ENCODE peak calls at places on chromosomes 4 and X, in five cellular contexts. Q is tibial artery, M is right atrium auricular region, P is brain microvascular endothelial cell, E is heart right ventricle. H is an unnamed sample. For H3K27me3, the result is how much of the 10 kb centered on the place peaks cover.

GRCh38 chr4:41725254-41725653 is 23.3 kb downstream of the PHOX2B start:
- DNase-seq in Q (no peak), M (no peak), P (no peak), E (no peak), H (no peak)

GRCh38 chr4:102826890-102827673 is at the start of gene UBE2D3:
- DNase-seq in Q (peak), M (peak), P (peak), E (peak), H (peak)

GRCh38 chrX:118631586-118631985 is 95.8 kb upstream of the IL13RA1 start:
- DNase-seq in Q (no peak), M (no peak), P (no peak), E (no peak), H (no peak)

GRCh38 chrX:103831342-103831802 is 685 bp downstream of the RAB9B start:
- DNase-seq in Q (no peak), M (no peak), P (no peak), E (peak), H (no peak)

GRCh38 chrX:133994576-133994975 is 9.2 kb upstream of the GPC3 start:
- DNase-seq in Q (no peak), M (no peak), P (no peak), E (no peak), H (no peak)

GRCh38 chr4:54539500-54540029 is 118.2 kb upstream of the KIT start:
- DNase-seq in Q (peak), M (peak), P (peak), E (peak), H (no peak)

GRCh38 chr4:84019626-84020025 is 479.5 kb downstream of the NKX6-1 start:
- DNase-seq in Q (no peak), M (no peak), P (no peak), E (no peak), H (no peak)

GRCh38 chrX:129733335-129733734 is 5.4 kb upstream of the XPNPEP2 start:
- DNase-seq in Q (no peak), M (no peak), P (no peak), E (no peak), H (no peak)

GRCh38 chr4:118915468-118915867 is 26.8 kb downstream of the SYNPO2 start:
- DNase-seq in Q (no peak), M (no peak), P (no peak), E (no peak), H (no peak)

GRCh38 chrX:28552322-28552721 is 34.9 kb upstream of the IL1RAPL1 start:
- DNase-seq in Q (no peak), M (no peak), P (peak), E (no peak), H (no peak)

GRCh38 chrX:33194289-33194688 is 17.1 kb downstream of the DMD start:
- DNase-seq in Q (no peak), M (no peak), P (no peak), E (no peak), H (no peak)

GRCh38 chr4:76630748-76631147 is 195.7 kb downstream of the SHROOM3 start:
- DNase-seq in Q (no peak), M (no peak), P (no peak), E (no peak), H (no peak)

GRCh38 chrX:40663880-40664630 is 16.7 kb upstream of the CXorf38 start:
- DNase-seq in Q (no peak), M (no peak), P (peak), E (no peak), H (no peak)

GRCh38 chr4:38621004-38621684 is 42.9 kb upstream of the KLF3 start:
- DNase-seq in Q (no peak), M (no peak), P (no peak), E (no peak), H (no peak)

GRCh38 chr4:1078490-1078889 is 34.9 kb downstream of the RNF212 start:
- DNase-seq in Q (no peak), M (no peak), P (no peak), E (no peak), H (no peak)

GRCh38 chr4:119286377-119287002 is 35.4 kb downstream of the FABP2 start:
- DNase-seq in Q (no peak), M (no peak), P (peak), E (no peak), H (no peak)

GRCh38 chr4:38069271-38069760 is 109.1 kb downstream of the PTTG2 start:
- DNase-seq in Q (no peak), M (no peak), P (no peak), E (no peak), H (peak)

GRCh38 chrX:129577473-129577872 is 37.4 kb downstream of the OCRL start:
- DNase-seq in Q (peak), M (no peak), P (peak), E (no peak), H (no peak)

GRCh38 chr4:3136454-3136853 is 62.0 kb downstream of the HTT start:
- DNase-seq in Q (no peak), M (no peak), P (no peak), E (no peak), H (no peak)

GRCh38 chrX:143648705-143649104 is 12.8 kb upstream of the SLITRK4 start:
- DNase-seq in Q (peak), M (no peak), P (no peak), E (no peak), H (no peak)

GRCh38 chr4:89254847-89255246 is 52.8 kb downstream of the GPRIN3 start:
- DNase-seq in Q (no peak), M (no peak), P (no peak), E (no peak), H (peak)

GRCh38 chrX:130079824-130080406 is 30.4 kb downstream of the ELF4 start:
- DNase-seq in Q (peak), M (peak), P (peak), E (peak), H (peak)

GRCh38 chrX:45830343-45830742 is 629.7 kb upstream of the DIPK2B start:
- DNase-seq in Q (no peak), M (no peak), P (no peak), E (no peak), H (no peak)

GRCh38 chr4:69708211-69708610 is 52.2 kb downstream of the SULT1B1 start:
- DNase-seq in Q (no peak), M (no peak), P (no peak), E (no peak), H (no peak)

GRCh38 chr4:43339435-43339834 is 446.9 kb downstream of the GRXCR1 start:
- DNase-seq in Q (no peak), M (no peak), P (peak), E (no peak), H (no peak)

GRCh38 chr4:80459918-80460473 is 124.5 kb downstream of the CFAP299 start:
- DNase-seq in Q (no peak), M (no peak), P (no peak), E (no peak), H (peak)

GRCh38 chr4:27790911-27791310 is 930.3 kb downstream of the STIM2 start:
- DNase-seq in Q (no peak), M (no peak), P (peak), E (no peak), H (no peak)

GRCh38 chrX:40278340-40279090 is 180.8 kb upstream of the BCOR start:
- DNase-seq in Q (no peak), M (no peak), P (peak), E (no peak), H (peak)

GRCh38 chrX:134542485-134542884 is 82.5 kb downstream of the HPRT1 start:
- DNase-seq in Q (no peak), M (peak), P (no peak), E (no peak), H (no peak)

GRCh38 chrX:55057691-55058249 is 17.1 kb upstream of the PAGE2B start:
- DNase-seq in Q (peak), M (no peak), P (peak), E (no peak), H (peak)

GRCh38 chr4:88866862-88867550 is 169.4 kb upstream of the NAP1L5 start:
- DNase-seq in Q (no peak), M (no peak), P (peak), E (no peak), H (no peak)

GRCh38 chr4:37429906-37430305 is 185.4 kb downstream of the NWD2 start:
- DNase-seq in Q (no peak), M (no peak), P (no peak), E (no peak), H (no peak)

GRCh38 chr4:140372607-140373327 is 679 bp upstream of the SCOC start:
- DNase-seq in Q (no peak), M (no peak), P (peak), E (no peak), H (peak)

GRCh38 chrX:16559206-16559619 is 90.7 kb upstream of the S100G start:
- DNase-seq in Q (no peak), M (no peak), P (no peak), E (no peak), H (no peak)

GRCh38 chr4:26020083-26020668 is 106.2 kb downstream of the SMIM20 start:
- DNase-seq in Q (peak), M (no peak), P (peak), E (no peak), H (no peak)

GRCh38 chrX:12330841-12331240 is 192.6 kb downstream of the FRMPD4 start:
- DNase-seq in Q (no peak), M (no peak), P (no peak), E (no peak), H (no peak)
- TF ChIP-seq CTCF in Q (no peak), M (no peak), P (no peak), E (no peak), H (no peak)

GRCh38 chr4:61400446-61400845 is 200.3 kb downstream of the ADGRL3 start:
- DNase-seq in Q (no peak), M (no peak), P (no peak), E (no peak), H (no peak)
- H3K27me3 ChIP-seq in Q (under half), M (under half), P (under half), E (under half), H (under half)

DNA sequence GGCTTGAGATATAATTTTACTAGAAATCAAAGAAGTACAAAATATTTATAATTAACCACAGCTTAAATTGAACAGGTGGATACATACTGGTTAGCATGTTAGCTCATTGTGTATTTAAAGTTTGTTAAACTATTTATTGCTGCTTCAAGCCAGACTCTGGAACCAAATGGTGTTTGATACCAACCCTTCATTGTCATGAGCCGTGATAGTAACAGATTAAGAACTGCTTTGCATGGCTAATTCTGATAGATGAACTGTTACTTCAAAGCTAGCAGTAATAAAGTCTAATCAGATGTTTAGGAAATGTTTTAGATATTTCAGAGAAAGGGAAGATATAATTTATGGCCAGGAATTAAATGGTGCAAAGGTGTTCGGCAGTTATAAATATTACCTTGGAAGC is 676.1 kb upstream of the ATOH1 start:
- DNase-seq in Q (no peak), M (no peak), P (no peak), E (no peak), H (no peak)
- TF ChIP-seq CTCF in Q (no peak), M (no peak), P (no peak), E (no peak), H (no peak)

DNA sequence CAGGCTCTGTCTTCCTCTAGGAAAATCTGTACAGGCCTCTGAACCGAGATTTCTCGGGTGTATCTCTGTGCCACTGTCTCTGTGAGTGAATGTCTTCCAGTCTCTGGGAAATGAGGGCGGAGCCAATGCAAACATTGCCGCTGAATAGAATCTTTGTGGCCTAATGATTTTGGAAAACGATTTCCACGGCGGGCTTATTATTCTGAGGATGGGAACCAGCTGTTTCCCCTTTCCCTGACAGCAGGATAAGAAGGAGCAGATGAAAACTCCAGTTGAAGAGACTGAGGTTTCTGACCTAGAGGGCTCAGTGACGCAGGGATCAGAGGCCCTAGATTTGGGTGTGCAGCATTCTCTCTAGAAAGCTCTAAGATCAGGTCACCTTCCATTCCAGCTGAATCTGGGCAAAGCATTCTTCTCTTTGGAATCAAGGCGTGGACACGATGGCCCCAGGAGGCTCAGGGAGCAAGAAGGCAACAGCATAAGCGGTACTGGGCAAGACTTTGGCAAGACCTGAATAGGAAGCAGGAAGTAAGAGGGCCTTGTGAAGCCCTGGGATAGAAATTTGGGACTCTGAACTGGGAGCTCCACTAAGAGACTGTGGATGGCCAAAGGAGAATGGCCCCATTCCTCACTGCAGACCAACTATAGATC is 47.3 kb downstream of the PJA1 start:
- DNase-seq in Q (no peak), M (no peak), P (no peak), E (no peak), H (no peak)
- H3K27me3 ChIP-seq in Q (under half), M (under half), P (under half), E (under half), H (under half)

DNA sequence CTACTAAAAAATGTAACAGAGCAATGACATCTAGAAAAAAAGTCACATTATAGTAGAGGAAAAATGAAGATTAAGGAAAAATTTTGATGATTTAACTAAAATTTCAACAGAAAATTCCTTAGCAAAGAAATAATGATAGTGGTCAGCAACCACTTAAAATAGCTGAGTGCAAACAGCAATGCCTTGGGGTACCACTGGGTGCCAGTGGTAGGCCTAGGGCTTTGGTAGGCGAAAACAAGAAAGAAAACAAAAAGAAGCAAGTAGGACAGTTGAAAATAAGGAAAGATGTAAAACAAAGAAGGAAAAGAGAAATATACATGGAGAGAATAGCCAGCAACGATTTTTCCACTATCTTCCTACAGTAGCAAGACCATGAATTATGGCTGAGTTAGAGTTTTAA is 313.5 kb upstream of the IRS4 start:
- DNase-seq in Q (no peak), M (no peak), P (no peak), E (no peak), H (no peak)
- TF ChIP-seq CTCF in Q (no peak), M (no peak), P (peak), E (no peak), H (no peak)

GRCh38 chrX:137743414-137743813 is 177.5 kb downstream of the ZIC3 start:
- DNase-seq in Q (no peak), M (no peak), P (no peak), E (no peak), H (no peak)
- H3K27me3 ChIP-seq in Q (under half), M (under half), P (under half), E (under half), H (under half)

GRCh38 chr4:151362404-151363164 is 37.2 kb upstream of the SH3D19 start:
- DNase-seq in Q (peak), M (peak), P (peak), E (peak), H (peak)
- TF ChIP-seq CTCF in Q (peak), M (peak), P (peak), E (peak), H (peak)